ENCODE peak calls at places on chromosomes 6 and 20, in five cellular contexts. One of them, this sample, is unnamed.

GRCh38 chr20:4095639-4096038 is 80.3 kb upstream of the RNF24 start:
- DNase-seq in fibroblast of lung: no peak
- DNase-seq in fibroblast of mammary gland: no peak
- DNase-seq in AG04450: no peak
- DNase-seq in bronchial epithelial cell: no peak
- DNase-seq in this sample: no peak

GRCh38 chr20:10715035-10715434 is 41.2 kb upstream of the JAG1 start:
- DNase-seq in fibroblast of lung: peak
- DNase-seq in fibroblast of mammary gland: peak
- DNase-seq in AG04450: peak
- DNase-seq in bronchial epithelial cell: peak
- DNase-seq in this sample: peak

GRCh38 chr6:130788954-130789353 is 38.3 kb upstream of the SMLR1 start:
- DNase-seq in fibroblast of lung: no peak
- DNase-seq in fibroblast of mammary gland: no peak
- DNase-seq in AG04450: no peak
- DNase-seq in bronchial epithelial cell: no peak
- DNase-seq in this sample: no peak

GRCh38 chr6:11538049-11538798 is 675 bp downstream of the TMEM170B start:
- DNase-seq in fibroblast of lung: peak
- DNase-seq in fibroblast of mammary gland: no peak
- DNase-seq in AG04450: no peak
- DNase-seq in bronchial epithelial cell: no peak
- DNase-seq in this sample: no peak

GRCh38 chr6:26055670-26056582 is 31.3 kb upstream of the HFE start:
- DNase-seq in fibroblast of lung: peak
- DNase-seq in fibroblast of mammary gland: peak
- DNase-seq in AG04450: peak
- DNase-seq in bronchial epithelial cell: peak
- DNase-seq in this sample: no peak

GRCh38 chr6:124901105-124901504 is 61.1 kb upstream of the RNF217 start:
- DNase-seq in fibroblast of lung: no peak
- DNase-seq in fibroblast of mammary gland: peak
- DNase-seq in AG04450: no peak
- DNase-seq in bronchial epithelial cell: peak
- DNase-seq in this sample: no peak

GRCh38 chr6:145895802-145896201 is 68.4 kb downstream of the SHPRH start:
- DNase-seq in fibroblast of lung: no peak
- DNase-seq in fibroblast of mammary gland: peak
- DNase-seq in AG04450: no peak
- DNase-seq in bronchial epithelial cell: peak
- DNase-seq in this sample: no peak

GRCh38 chr6:138546733-138547185 is 47.5 kb upstream of the NHSL1 start:
- DNase-seq in fibroblast of lung: peak
- DNase-seq in fibroblast of mammary gland: peak
- DNase-seq in AG04450: no peak
- DNase-seq in bronchial epithelial cell: peak
- DNase-seq in this sample: no peak

GRCh38 chr6:144063246-144063743 is 32.1 kb downstream of the SF3B5 start:
- DNase-seq in fibroblast of lung: no peak
- DNase-seq in fibroblast of mammary gland: no peak
- DNase-seq in AG04450: no peak
- DNase-seq in bronchial epithelial cell: no peak
- DNase-seq in this sample: no peak

GRCh38 chr6:121697921-121698320 is 262.5 kb downstream of the GJA1 start:
- DNase-seq in fibroblast of lung: no peak
- DNase-seq in fibroblast of mammary gland: no peak
- DNase-seq in AG04450: no peak
- DNase-seq in bronchial epithelial cell: peak
- DNase-seq in this sample: no peak

GRCh38 chr6:159693894-159694545 is 979 bp upstream of the SOD2 start:
- DNase-seq in fibroblast of lung: peak
- DNase-seq in fibroblast of mammary gland: peak
- DNase-seq in AG04450: no peak
- DNase-seq in bronchial epithelial cell: peak
- DNase-seq in this sample: no peak

GRCh38 chr20:5918856-5919633 is 31.3 kb downstream of the TRMT6 start:
- DNase-seq in fibroblast of lung: peak
- DNase-seq in fibroblast of mammary gland: peak
- DNase-seq in AG04450: no peak
- DNase-seq in bronchial epithelial cell: peak
- DNase-seq in this sample: no peak

GRCh38 chr6:69601132-69601531 is 195.7 kb downstream of the LMBRD1 start:
- DNase-seq in fibroblast of lung: no peak
- DNase-seq in fibroblast of mammary gland: no peak
- DNase-seq in AG04450: no peak
- DNase-seq in bronchial epithelial cell: no peak
- DNase-seq in this sample: no peak

GRCh38 chr6:109456283-109456583 is 661 bp upstream of the MICAL1 start:
- DNase-seq in fibroblast of lung: no peak
- DNase-seq in fibroblast of mammary gland: no peak
- DNase-seq in AG04450: no peak
- DNase-seq in bronchial epithelial cell: no peak
- DNase-seq in this sample: no peak

GRCh38 chr20:20083796-20084195 is 31.5 kb downstream of the CFAP61 start:
- DNase-seq in fibroblast of lung: peak
- DNase-seq in fibroblast of mammary gland: peak
- DNase-seq in AG04450: no peak
- DNase-seq in bronchial epithelial cell: peak
- DNase-seq in this sample: no peak

GRCh38 chr6:170497845-170498281 is 55.2 kb downstream of the PSMB1 start:
- DNase-seq in fibroblast of lung: peak
- DNase-seq in fibroblast of mammary gland: no peak
- DNase-seq in AG04450: no peak
- DNase-seq in bronchial epithelial cell: no peak
- DNase-seq in this sample: no peak

GRCh38 chr20:5270608-5271007 is 46.1 kb downstream of the PROKR2 start:
- DNase-seq in fibroblast of lung: no peak
- DNase-seq in fibroblast of mammary gland: no peak
- DNase-seq in AG04450: no peak
- DNase-seq in bronchial epithelial cell: no peak
- DNase-seq in this sample: no peak

GRCh38 chr6:82484737-82485650 is 121.4 kb downstream of the TPBG start:
- DNase-seq in fibroblast of lung: no peak
- DNase-seq in fibroblast of mammary gland: no peak
- DNase-seq in AG04450: no peak
- DNase-seq in bronchial epithelial cell: no peak
- DNase-seq in this sample: no peak

GRCh38 chr20:32444474-32445220 is 86.5 kb downstream of the ASXL1 start:
- DNase-seq in fibroblast of lung: no peak
- DNase-seq in fibroblast of mammary gland: no peak
- DNase-seq in AG04450: no peak
- DNase-seq in bronchial epithelial cell: no peak
- DNase-seq in this sample: no peak

GRCh38 chr6:159193923-159194322 is 24.7 kb downstream of the FNDC1 start:
- DNase-seq in fibroblast of lung: no peak
- DNase-seq in fibroblast of mammary gland: no peak
- DNase-seq in AG04450: no peak
- DNase-seq in bronchial epithelial cell: peak
- DNase-seq in this sample: no peak

GRCh38 chr6:81767163-81768000 is 14.9 kb upstream of the TENT5A start:
- DNase-seq in fibroblast of lung: peak
- DNase-seq in fibroblast of mammary gland: peak
- DNase-seq in AG04450: no peak
- DNase-seq in bronchial epithelial cell: no peak
- DNase-seq in this sample: peak

GRCh38 chr20:57647933-57648785 is 27.9 kb upstream of the ZBP1 start:
- DNase-seq in fibroblast of lung: no peak
- DNase-seq in fibroblast of mammary gland: no peak
- DNase-seq in AG04450: no peak
- DNase-seq in bronchial epithelial cell: no peak
- DNase-seq in this sample: no peak

GRCh38 chr6:157995458-157995857 is 13.8 kb downstream of the SYNJ2 start:
- DNase-seq in fibroblast of lung: no peak
- DNase-seq in fibroblast of mammary gland: no peak
- DNase-seq in AG04450: no peak
- DNase-seq in bronchial epithelial cell: no peak
- DNase-seq in this sample: no peak

GRCh38 chr6:54059683-54060082 is 51.6 kb upstream of the MLIP start:
- DNase-seq in fibroblast of lung: no peak
- DNase-seq in fibroblast of mammary gland: no peak
- DNase-seq in AG04450: no peak
- DNase-seq in bronchial epithelial cell: peak
- DNase-seq in this sample: no peak

GRCh38 chr6:134182528-134182927 is 130.1 kb upstream of the SLC2A12 start:
- DNase-seq in fibroblast of lung: no peak
- DNase-seq in fibroblast of mammary gland: no peak
- DNase-seq in AG04450: no peak
- DNase-seq in bronchial epithelial cell: no peak
- DNase-seq in this sample: no peak

GRCh38 chr6:125930810-125931418 is 25.7 kb upstream of the HINT3 start:
- DNase-seq in fibroblast of lung: no peak
- DNase-seq in fibroblast of mammary gland: no peak
- DNase-seq in AG04450: peak
- DNase-seq in bronchial epithelial cell: no peak
- DNase-seq in this sample: no peak

GRCh38 chr6:63272397-63272796 is 47.4 kb downstream of the LGSN start:
- DNase-seq in fibroblast of lung: no peak
- DNase-seq in fibroblast of mammary gland: peak
- DNase-seq in AG04450: no peak
- DNase-seq in bronchial epithelial cell: peak
- DNase-seq in this sample: no peak

GRCh38 chr6:90088009-90088408 is 193.7 kb downstream of the GJA10 start:
- DNase-seq in fibroblast of lung: peak
- DNase-seq in fibroblast of mammary gland: peak
- DNase-seq in AG04450: peak
- DNase-seq in bronchial epithelial cell: peak
- DNase-seq in this sample: no peak

GRCh38 chr6:37109714-37110454 is 60.1 kb upstream of the PIM1 start:
- DNase-seq in fibroblast of lung: no peak
- DNase-seq in fibroblast of mammary gland: no peak
- DNase-seq in AG04450: no peak
- DNase-seq in bronchial epithelial cell: no peak
- DNase-seq in this sample: no peak

GRCh38 chr6:8930009-8930408 is 494.7 kb upstream of the SLC35B3 start:
- DNase-seq in fibroblast of lung: no peak
- DNase-seq in fibroblast of mammary gland: no peak
- DNase-seq in AG04450: no peak
- DNase-seq in bronchial epithelial cell: peak
- DNase-seq in this sample: no peak

GRCh38 chr20:44028341-44028715 is 113.7 kb downstream of the TOX2 start:
- DNase-seq in fibroblast of lung: no peak
- DNase-seq in fibroblast of mammary gland: peak
- DNase-seq in AG04450: no peak
- DNase-seq in bronchial epithelial cell: no peak
- DNase-seq in this sample: no peak

GRCh38 chr6:22551280-22551679 is 18.1 kb upstream of the HDGFL1 start:
- DNase-seq in fibroblast of lung: peak
- DNase-seq in fibroblast of mammary gland: peak
- DNase-seq in AG04450: no peak
- DNase-seq in bronchial epithelial cell: no peak
- DNase-seq in this sample: no peak

GRCh38 chr20:38550274-38550673 is 30.7 kb upstream of the ADIG start:
- DNase-seq in fibroblast of lung: no peak
- DNase-seq in fibroblast of mammary gland: no peak
- DNase-seq in AG04450: no peak
- DNase-seq in bronchial epithelial cell: no peak
- DNase-seq in this sample: no peak
- TF ChIP-seq CTCF in fibroblast of lung: peak
- TF ChIP-seq CTCF in fibroblast of mammary gland: peak
- TF ChIP-seq CTCF in AG04450: no peak
- TF ChIP-seq CTCF in bronchial epithelial cell: no peak
- TF ChIP-seq CTCF in this sample: no peak

DNA sequence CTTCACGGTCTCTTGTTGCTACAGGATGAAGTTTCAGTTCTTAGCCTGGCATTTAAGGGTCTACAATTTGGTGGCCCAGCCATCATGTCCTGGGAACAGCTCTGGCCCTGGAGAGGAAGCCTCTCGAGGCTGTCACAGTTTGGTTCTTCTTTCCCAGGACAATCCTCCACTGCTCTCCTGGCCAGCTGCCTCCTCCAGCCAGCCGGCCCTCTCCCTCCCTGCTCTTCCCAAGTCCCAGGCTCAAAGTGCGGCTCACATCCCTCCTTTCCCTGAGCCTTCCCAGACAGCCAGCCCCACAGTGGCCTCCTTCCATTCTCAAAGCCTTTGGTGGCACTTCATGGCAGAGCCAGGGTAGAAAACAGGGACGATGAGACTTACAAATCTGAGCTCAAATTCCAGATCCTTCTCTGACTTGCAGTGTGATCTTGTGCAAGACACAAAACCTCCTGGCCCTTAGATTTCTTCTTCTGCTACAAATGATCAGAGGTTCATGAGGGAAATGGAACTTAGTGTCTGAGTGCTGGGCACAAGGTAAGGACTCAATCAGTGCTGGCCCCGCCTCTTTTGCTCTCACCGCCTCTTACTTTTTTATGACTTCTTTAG is 223.8 kb upstream of the ECI2 start:
- DNase-seq in fibroblast of lung: no peak
- DNase-seq in fibroblast of mammary gland: no peak
- DNase-seq in AG04450: no peak
- DNase-seq in bronchial epithelial cell: no peak
- DNase-seq in this sample: no peak
- H3K4me3 ChIP-seq in fibroblast of lung: no peak
- H3K4me3 ChIP-seq in fibroblast of mammary gland: no peak
- H3K4me3 ChIP-seq in AG04450: peak
- H3K4me3 ChIP-seq in bronchial epithelial cell: no peak
- H3K4me3 ChIP-seq in this sample: peak

GRCh38 chr6:44248579-44248978 is 1.7 kb downstream of the HSP90AB1 start:
- DNase-seq in fibroblast of lung: no peak
- DNase-seq in fibroblast of mammary gland: no peak
- DNase-seq in AG04450: no peak
- DNase-seq in bronchial epithelial cell: no peak
- DNase-seq in this sample: no peak
- TF ChIP-seq CTCF in fibroblast of lung: no peak
- TF ChIP-seq CTCF in fibroblast of mammary gland: no peak
- TF ChIP-seq CTCF in AG04450: no peak
- TF ChIP-seq CTCF in bronchial epithelial cell: no peak
- TF ChIP-seq CTCF in this sample: no peak

GRCh38 chr20:63172726-63173125 is 43.2 kb downstream of the YTHDF1 start:
- DNase-seq in fibroblast of lung: no peak
- DNase-seq in fibroblast of mammary gland: no peak
- DNase-seq in AG04450: no peak
- DNase-seq in bronchial epithelial cell: no peak
- DNase-seq in this sample: no peak

GRCh38 chr20:63173552-63174191 is 42.3 kb downstream of the YTHDF1 start:
- DNase-seq in fibroblast of lung: no peak
- DNase-seq in fibroblast of mammary gland: no peak
- DNase-seq in AG04450: no peak
- DNase-seq in bronchial epithelial cell: no peak
- DNase-seq in this sample: no peak

GRCh38 chr20:63175031-63175895 is 40.7 kb downstream of the YTHDF1 start:
- DNase-seq in fibroblast of lung: no peak
- DNase-seq in fibroblast of mammary gland: no peak
- DNase-seq in AG04450: no peak
- DNase-seq in bronchial epithelial cell: no peak
- DNase-seq in this sample: no peak

GRCh38 chr20:63176035-63176434 is 39.9 kb downstream of the YTHDF1 start:
- DNase-seq in fibroblast of lung: no peak
- DNase-seq in fibroblast of mammary gland: no peak
- DNase-seq in AG04450: no peak
- DNase-seq in bronchial epithelial cell: no peak
- DNase-seq in this sample: no peak

GRCh38 chr20:63174309-63175030 is 41.5 kb downstream of the YTHDF1 start:
- DNase-seq in fibroblast of lung: no peak
- DNase-seq in fibroblast of mammary gland: no peak
- DNase-seq in AG04450: no peak
- DNase-seq in bronchial epithelial cell: no peak
- DNase-seq in this sample: no peak
- H3K4me3 ChIP-seq in fibroblast of lung: no peak
- H3K4me3 ChIP-seq in fibroblast of mammary gland: no peak
- H3K4me3 ChIP-seq in AG04450: no peak
- H3K4me3 ChIP-seq in bronchial epithelial cell: no peak
- H3K4me3 ChIP-seq in this sample: no peak

GRCh38 chr6:20092071-20092566 is 120.2 kb downstream of the MBOAT1 start:
- DNase-seq in fibroblast of lung: peak
- DNase-seq in fibroblast of mammary gland: peak
- DNase-seq in AG04450: peak
- DNase-seq in bronchial epithelial cell: peak
- DNase-seq in this sample: peak
- TF ChIP-seq CTCF in fibroblast of lung: peak
- TF ChIP-seq CTCF in fibroblast of mammary gland: peak
- TF ChIP-seq CTCF in AG04450: peak
- TF ChIP-seq CTCF in bronchial epithelial cell: peak
- TF ChIP-seq CTCF in this sample: peak

This sample was measured in AG04449.